ENCODE peak calls at places on chromosomes 6 and 20, in ten cellular contexts. S, K, D, R, G, H, A, X, M and O are unnamed samples.
A peak's percentile ranks its signal among the peaks of the same experiment; 100 is the strongest.

GRCh38 chr20:535958-536357 is 7.6 kb downstream of the CSNK2A1 start:
- DNase-seq in D (peak; percentile 71), A (no peak), G (no peak), M (no peak), X (no peak), S (no peak), R (no peak), K (no peak), H (no peak), O (no peak)

GRCh38 chr20:3515379-3516175 is 44.8 kb downstream of the ATRN start:
- DNase-seq in S (no peak), G (no peak), M (no peak), D (no peak), R (no peak), A (no peak), X (no peak), H (no peak), K (no peak), O (peak; percentile 13)

GRCh38 chr20:47500554-47500953 is 1.1 kb upstream of the NCOA3 start:
- DNase-seq in D (no peak), G (no peak), K (no peak), H (no peak), M (no peak), S (no peak), A (no peak), X (no peak), R (no peak), O (no peak)

GRCh38 chr6:133764011-133764812 is 124.7 kb upstream of the TCF21 start:
- DNase-seq in K (no peak), X (no peak), A (no peak), S (peak; percentile 89), H (peak; percentile 82), R (peak; percentile 81), D (no peak), M (no peak), G (no peak), O (peak; percentile 39)

GRCh38 chr6:162684033-162684432 is 43.5 kb downstream of the PRKN start:
- DNase-seq in S (no peak), X (no peak), M (no peak), R (no peak), D (no peak), G (no peak), K (no peak), H (no peak), A (no peak), O (no peak)

GRCh38 chr20:63465380-63466249 is 6.8 kb downstream of the KCNQ2 start:
- DNase-seq in K (no peak), R (no peak), D (no peak), X (no peak), H (no peak), A (no peak), M (no peak), G (no peak), S (no peak), O (no peak)

GRCh38 chr6:149779644-149779963 is 30.1 kb downstream of the PCMT1 start:
- DNase-seq in X (no peak), G (no peak), A (no peak), M (no peak), R (peak; percentile 17), S (peak; percentile 11), H (no peak), D (no peak), K (no peak), O (no peak)

GRCh38 chr6:148287979-148288378 is 54.7 kb upstream of the SASH1 start:
- DNase-seq in R (no peak), S (no peak), M (no peak), G (no peak), K (no peak), X (no peak), D (no peak), A (no peak), H (no peak), O (no peak)

GRCh38 chr6:51515052-51515402 is 572.4 kb downstream of the PKHD1 start:
- DNase-seq in A (no peak), K (no peak), S (no peak), G (no peak), D (no peak), R (no peak), H (no peak), M (no peak), X (peak; percentile 9), O (no peak)
- TF ChIP-seq CTCF in A (no peak), K (no peak), S (no peak), G (peak; percentile 66), D (no peak), R (no peak), H (no peak), M (no peak), X (no peak), O (no peak)

GRCh38 chr6:12484519-12484918 is 194.4 kb downstream of the EDN1 start:
- DNase-seq in A (no peak), S (no peak), X (no peak), D (no peak), R (no peak), M (no peak), H (no peak), K (no peak), G (no peak), O (no peak)

GRCh38 chr6:12485226-12485764 is 195.1 kb downstream of the EDN1 start:
- DNase-seq in M (no peak), A (no peak), G (no peak), R (no peak), D (no peak), K (no peak), S (no peak), X (no peak), H (no peak), O (no peak)

GRCh38 chr6:12485837-12486236 is 195.7 kb downstream of the EDN1 start:
- DNase-seq in M (no peak), G (no peak), S (no peak), K (no peak), H (no peak), D (no peak), R (no peak), X (no peak), A (no peak), O (no peak)

GRCh38 chr6:12482386-12482785 is 192.2 kb downstream of the EDN1 start:
- DNase-seq in X (no peak), S (no peak), R (no peak), K (no peak), H (no peak), D (peak; percentile 41), M (no peak), G (no peak), A (no peak), O (no peak)

DNA sequence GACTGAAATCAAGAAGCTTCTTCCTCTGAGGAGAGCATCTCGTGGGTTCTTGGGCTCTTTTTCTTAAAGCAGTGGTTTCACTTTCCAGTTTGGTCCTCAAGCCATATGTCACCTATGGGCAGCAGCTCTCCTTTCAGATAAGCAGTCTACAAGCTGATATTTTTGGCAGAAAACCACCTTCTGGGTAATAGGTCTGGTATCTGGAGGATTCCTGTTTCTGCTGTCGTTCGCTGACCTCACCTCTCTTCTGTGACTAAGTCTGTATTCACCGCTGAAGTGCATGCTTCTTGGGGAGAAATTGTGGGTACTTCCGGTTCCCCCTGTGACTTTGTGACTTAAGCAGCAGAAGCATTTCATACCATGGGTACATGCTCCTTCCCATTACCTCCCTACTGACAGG is 193.6 kb downstream of the EDN1 start:
- DNase-seq in M (no peak), X (no peak), D (no peak), A (no peak), R (peak; percentile 62), K (no peak), S (peak; percentile 90), H (peak; percentile 96), G (no peak), O (peak; percentile 77)
- TF ChIP-seq CTCF in M (no peak), X (no peak), D (no peak), A (no peak), R (no peak), K (no peak), S (no peak), H (no peak), G (no peak), O (no peak)

GRCh38 chr6:135182120-135182992 is 1.2 kb downstream of the MYB start:
- DNase-seq in X (peak; percentile 63), A (no peak), D (peak; percentile 58), S (no peak), G (no peak), R (peak; percentile 18), K (no peak), H (peak; percentile 16), M (peak; percentile 75), O (no peak)

GRCh38 chr6:135179920-135180457 is 1.1 kb upstream of the MYB start:
- DNase-seq in G (no peak), X (no peak), H (peak; percentile 37), K (no peak), R (no peak), D (no peak), A (no peak), M (no peak), S (peak; percentile 19), O (no peak)

GRCh38 chr6:135181333-135182119 is 418 bp downstream of the MYB start:
- DNase-seq in R (peak; percentile 19), H (peak; percentile 35), A (no peak), G (peak; percentile 69), M (peak; percentile 56), S (no peak), X (no peak), D (peak; percentile 28), K (no peak), O (no peak)

GRCh38 chr6:135182993-135183531 is 2.0 kb downstream of the MYB start:
- DNase-seq in D (peak; percentile 89), H (no peak), A (no peak), G (no peak), M (peak; percentile 81), R (no peak), X (no peak), K (no peak), S (no peak), O (no peak)

DNA sequence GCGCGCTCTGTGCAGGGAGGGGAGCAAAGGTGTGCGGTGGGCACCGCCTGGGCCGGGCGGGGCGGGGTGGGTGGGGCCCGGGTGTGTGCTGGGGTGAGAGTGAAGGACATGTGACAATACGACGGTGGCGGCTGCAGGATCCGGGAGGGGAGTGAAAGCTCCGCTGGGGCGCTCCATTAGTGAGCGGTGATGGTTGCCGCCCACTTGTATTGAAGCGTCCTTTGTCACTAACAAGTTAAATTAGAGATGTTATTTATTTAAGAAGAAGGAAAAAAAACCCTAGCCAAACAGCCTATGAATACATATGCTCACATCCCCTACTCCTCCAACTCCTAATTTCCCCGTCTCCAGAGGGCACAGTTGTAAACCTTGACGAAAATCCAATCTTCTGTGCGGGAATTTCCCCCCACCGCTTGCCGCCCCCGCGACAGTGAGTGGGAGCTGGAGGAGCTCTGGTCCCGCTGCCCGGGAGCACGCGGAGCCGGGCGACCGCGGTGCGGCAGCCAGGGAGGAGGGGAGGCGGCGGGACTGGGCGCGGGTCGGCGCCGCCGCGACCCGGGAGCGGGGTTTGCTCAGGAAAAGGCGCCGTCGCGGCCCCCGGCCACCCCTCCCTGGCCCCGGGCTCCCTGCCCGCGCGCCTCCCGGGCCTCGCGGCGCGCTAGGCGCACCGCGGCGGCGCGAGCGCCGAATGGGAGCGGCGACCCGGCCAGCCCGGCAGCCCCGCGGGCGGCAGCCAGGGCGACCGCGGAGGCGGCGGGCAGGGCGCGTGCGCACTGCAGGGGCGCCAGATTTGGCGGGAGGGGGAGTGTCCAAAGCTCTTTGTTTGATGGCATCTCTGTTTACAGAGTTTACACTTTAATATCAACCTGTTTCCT is at the start of gene MYB:
- DNase-seq in X (peak; percentile 97), S (peak; percentile 29), R (peak; percentile 58), G (peak; percentile 77), K (no peak), M (peak; percentile 83), H (peak; percentile 46), D (peak; percentile 85), A (no peak), O (no peak)
- TF ChIP-seq CTCF in X (no peak), S (no peak), R (no peak), G (peak; percentile 20), K (no peak), M (no peak), H (no peak), D (no peak), A (no peak), O (peak; percentile 5)

DNA sequence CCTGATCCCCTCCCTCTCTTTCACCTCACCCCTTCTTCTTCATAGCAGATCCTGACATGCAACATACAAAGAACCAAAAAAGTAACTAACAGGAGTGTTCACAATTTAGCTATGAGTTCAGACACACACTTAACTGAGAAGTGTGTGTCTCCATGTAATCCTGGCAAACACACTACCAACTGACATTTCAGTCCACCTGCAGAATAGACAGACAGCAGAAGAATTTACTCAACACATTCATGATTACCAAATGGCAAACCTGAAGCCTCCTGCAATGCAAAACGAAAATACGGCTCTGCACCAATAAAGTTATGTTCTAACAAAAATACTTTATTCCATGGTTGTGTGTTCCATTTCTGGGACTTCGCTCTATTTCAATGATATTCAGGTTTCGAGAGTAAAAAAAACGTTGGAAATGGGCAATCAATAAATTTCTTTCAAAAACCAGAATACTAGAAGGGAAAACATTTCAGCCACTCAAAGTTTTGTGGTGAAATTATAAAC is 2.6 kb downstream of the BACH2 start:
- DNase-seq in S (no peak), R (no peak), A (no peak), K (no peak), G (no peak), M (no peak), D (no peak), X (no peak), H (no peak), O (no peak)
- TF ChIP-seq CTCF in S (no peak), R (no peak), A (no peak), K (no peak), G (no peak), M (no peak), D (no peak), X (no peak), H (no peak), O (no peak)